ENCODE peak calls at places on chromosome 19, in four cellular contexts. One of them, this sample, is unnamed.

GRCh38 chr19:39154626-39155100 is 29.1 kb downstream of the PAK4 start:
- DNase-seq in transverse colon: peak; percentile 67
- DNase-seq in heart right ventricle: no peak
- DNase-seq in upper lobe of left lung: peak; percentile 85
- DNase-seq in this sample: peak; percentile 91

GRCh38 chr19:2208975-2209374 is 27.2 kb downstream of the PLEKHJ1 start:
- DNase-seq in heart right ventricle: no peak
- DNase-seq in transverse colon: no peak
- DNase-seq in upper lobe of left lung: no peak
- DNase-seq in this sample: no peak

GRCh38 chr19:13022111-13022858 is 27.0 kb downstream of the NFIX start:
- DNase-seq in transverse colon: no peak
- DNase-seq in upper lobe of left lung: no peak
- DNase-seq in heart right ventricle: peak; percentile 60
- DNase-seq in this sample: no peak

GRCh38 chr19:33301900-33302174 is 497 bp downstream of the CEBPA start:
- DNase-seq in upper lobe of left lung: no peak
- DNase-seq in transverse colon: no peak
- DNase-seq in heart right ventricle: no peak
- DNase-seq in this sample: no peak

GRCh38 chr19:36169084-36169760 is 17.0 kb upstream of the COX7A1 start:
- DNase-seq in upper lobe of left lung: no peak
- DNase-seq in heart right ventricle: peak; percentile 37
- DNase-seq in transverse colon: peak; percentile 57
- DNase-seq in this sample: no peak

GRCh38 chr19:4518345-4519171 is at the start of gene PLIN4:
- DNase-seq in transverse colon: peak; percentile 60
- DNase-seq in heart right ventricle: peak; percentile 85
- DNase-seq in upper lobe of left lung: no peak
- DNase-seq in this sample: peak; percentile 64

GRCh38 chr19:38033658-38034150 is 126.7 kb downstream of the SIPA1L3 start:
- DNase-seq in upper lobe of left lung: no peak
- DNase-seq in heart right ventricle: no peak
- DNase-seq in transverse colon: peak; percentile 45
- DNase-seq in this sample: no peak

GRCh38 chr19:52946322-52947310 is 16.1 kb downstream of the ZNF816 start:
- DNase-seq in upper lobe of left lung: no peak
- DNase-seq in transverse colon: peak; percentile 73
- DNase-seq in heart right ventricle: peak; percentile 18
- DNase-seq in this sample: peak; percentile 86

GRCh38 chr19:10503002-10503789 is at the start of gene KEAP1:
- DNase-seq in transverse colon: peak; percentile 67
- DNase-seq in upper lobe of left lung: peak; percentile 36
- DNase-seq in heart right ventricle: peak; percentile 45
- DNase-seq in this sample: peak; percentile 68

GRCh38 chr19:1235625-1236538 is 1.9 kb downstream of the CBARP start:
- DNase-seq in transverse colon: no peak
- DNase-seq in heart right ventricle: no peak
- DNase-seq in upper lobe of left lung: no peak
- DNase-seq in this sample: no peak

GRCh38 chr19:46678110-46678732 is 17.2 kb upstream of the DACT3 start:
- DNase-seq in transverse colon: no peak
- DNase-seq in upper lobe of left lung: no peak
- DNase-seq in heart right ventricle: no peak
- DNase-seq in this sample: no peak

GRCh38 chr19:51702103-51702753 is 9.1 kb downstream of the SPACA6 start:
- DNase-seq in upper lobe of left lung: peak; percentile 88
- DNase-seq in heart right ventricle: peak; percentile 82
- DNase-seq in transverse colon: peak; percentile 84
- DNase-seq in this sample: peak; percentile 94

GRCh38 chr19:6802336-6803035 is 30.0 kb downstream of the VAV1 start:
- DNase-seq in heart right ventricle: peak; percentile 10
- DNase-seq in transverse colon: peak; percentile 60
- DNase-seq in upper lobe of left lung: peak; percentile 86
- DNase-seq in this sample: no peak

GRCh38 chr19:35879770-35880317 is 11.5 kb downstream of the APLP1 start:
- DNase-seq in transverse colon: peak; percentile 90
- DNase-seq in heart right ventricle: peak; percentile 93
- DNase-seq in upper lobe of left lung: peak; percentile 88
- DNase-seq in this sample: peak; percentile 97

GRCh38 chr19:50490411-50490811 is 13.8 kb upstream of the GARIN5A start:
- DNase-seq in heart right ventricle: no peak
- DNase-seq in transverse colon: no peak
- DNase-seq in upper lobe of left lung: no peak
- DNase-seq in this sample: peak; percentile 25

GRCh38 chr19:3813473-3814392 is 27.6 kb upstream of the MATK start:
- DNase-seq in transverse colon: no peak
- DNase-seq in upper lobe of left lung: no peak
- DNase-seq in heart right ventricle: no peak
- DNase-seq in this sample: no peak

GRCh38 chr19:19571387-19571786 is 33.3 kb downstream of the CILP2 start:
- DNase-seq in transverse colon: no peak
- DNase-seq in upper lobe of left lung: no peak
- DNase-seq in heart right ventricle: no peak
- DNase-seq in this sample: no peak

GRCh38 chr19:6260912-6261636 is 18.7 kb downstream of the MLLT1 start:
- DNase-seq in transverse colon: no peak
- DNase-seq in heart right ventricle: no peak
- DNase-seq in upper lobe of left lung: no peak
- DNase-seq in this sample: no peak

GRCh38 chr19:6556480-6556879 is 25.7 kb downstream of the TNFSF9 start:
- DNase-seq in heart right ventricle: no peak
- DNase-seq in upper lobe of left lung: no peak
- DNase-seq in transverse colon: no peak
- DNase-seq in this sample: no peak

GRCh38 chr19:3606174-3606689 is 443 bp downstream of the TBXA2R start:
- DNase-seq in heart right ventricle: no peak
- DNase-seq in upper lobe of left lung: peak; percentile 46
- DNase-seq in transverse colon: peak; percentile 80
- DNase-seq in this sample: peak; percentile 58

GRCh38 chr19:30077851-30078355 is 135.9 kb downstream of the URI1 start:
- DNase-seq in upper lobe of left lung: no peak
- DNase-seq in transverse colon: peak; percentile 3
- DNase-seq in heart right ventricle: no peak
- DNase-seq in this sample: no peak

GRCh38 chr19:18594824-18595373 is 6.3 kb downstream of the REX1BD start:
- DNase-seq in heart right ventricle: no peak
- DNase-seq in upper lobe of left lung: no peak
- DNase-seq in transverse colon: no peak
- DNase-seq in this sample: no peak

GRCh38 chr19:31144069-31144468 is 205.2 kb downstream of the TSHZ3 start:
- DNase-seq in transverse colon: no peak
- DNase-seq in upper lobe of left lung: no peak
- DNase-seq in heart right ventricle: no peak
- DNase-seq in this sample: no peak

GRCh38 chr19:18961767-18962423 is 20.9 kb upstream of the HOMER3 start:
- DNase-seq in upper lobe of left lung: no peak
- DNase-seq in heart right ventricle: no peak
- DNase-seq in transverse colon: no peak
- DNase-seq in this sample: no peak

GRCh38 chr19:2270572-2271515 is 11.1 kb downstream of the PEAK3 start:
- DNase-seq in upper lobe of left lung: peak; percentile 87
- DNase-seq in heart right ventricle: peak; percentile 89
- DNase-seq in transverse colon: peak; percentile 83
- DNase-seq in this sample: peak; percentile 94

GRCh38 chr19:18021121-18021755 is 13.3 kb downstream of the ARRDC2 start:
- DNase-seq in upper lobe of left lung: peak; percentile 88
- DNase-seq in heart right ventricle: peak; percentile 90
- DNase-seq in transverse colon: peak; percentile 78
- DNase-seq in this sample: peak; percentile 79

GRCh38 chr19:7862413-7862951 is 11.7 kb downstream of the PRR36 start:
- DNase-seq in upper lobe of left lung: peak; percentile 74
- DNase-seq in transverse colon: peak; percentile 81
- DNase-seq in heart right ventricle: peak; percentile 63
- DNase-seq in this sample: no peak

GRCh38 chr19:19956431-19957075 is 55.8 kb downstream of the ZNF93 start:
- DNase-seq in transverse colon: no peak
- DNase-seq in upper lobe of left lung: no peak
- DNase-seq in heart right ventricle: no peak
- DNase-seq in this sample: no peak

GRCh38 chr19:17504030-17504429 is 7.4 kb upstream of the PGLS start:
- DNase-seq in upper lobe of left lung: no peak
- DNase-seq in heart right ventricle: no peak
- DNase-seq in transverse colon: no peak
- DNase-seq in this sample: no peak

GRCh38 chr19:1079566-1080111 is 12.7 kb downstream of the ARHGAP45 start:
- DNase-seq in heart right ventricle: peak; percentile 14
- DNase-seq in upper lobe of left lung: no peak
- DNase-seq in transverse colon: peak; percentile 45
- DNase-seq in this sample: peak; percentile 60

GRCh38 chr19:2624537-2625091 is 77.9 kb downstream of the GNG7 start:
- DNase-seq in upper lobe of left lung: peak; percentile 83
- DNase-seq in transverse colon: no peak
- DNase-seq in heart right ventricle: peak; percentile 71
- DNase-seq in this sample: no peak

GRCh38 chr19:29442094-29442493 is 83.7 kb upstream of the VSTM2B start:
- DNase-seq in transverse colon: no peak
- DNase-seq in upper lobe of left lung: no peak
- DNase-seq in heart right ventricle: no peak
- DNase-seq in this sample: no peak

GRCh38 chr19:37874784-37875183 is 31.6 kb downstream of the WDR87 start:
- DNase-seq in heart right ventricle: no peak
- DNase-seq in transverse colon: no peak
- DNase-seq in upper lobe of left lung: no peak
- DNase-seq in this sample: no peak

GRCh38 chr19:11737964-11738745 is 591 bp downstream of the ZNF823 start:
- DNase-seq in upper lobe of left lung: peak; percentile 82
- DNase-seq in heart right ventricle: peak; percentile 31
- DNase-seq in transverse colon: peak; percentile 84
- DNase-seq in this sample: peak; percentile 77

GRCh38 chr19:12784871-12785430 is 6.3 kb upstream of the JUNB start:
- DNase-seq in upper lobe of left lung: no peak
- DNase-seq in heart right ventricle: no peak
- DNase-seq in transverse colon: no peak
- DNase-seq in this sample: no peak

GRCh38 chr19:13841339-13842293 is 35.3 kb upstream of the NANOS3 start:
- DNase-seq in upper lobe of left lung: peak; percentile 80
- DNase-seq in heart right ventricle: no peak
- DNase-seq in transverse colon: peak; percentile 84
- DNase-seq in this sample: peak; percentile 88

GRCh38 chr19:15701757-15702589 is 25.9 kb upstream of the OR10H2 start:
- DNase-seq in transverse colon: peak; percentile 55
- DNase-seq in upper lobe of left lung: no peak
- DNase-seq in heart right ventricle: no peak
- DNase-seq in this sample: no peak
- H3K4me1 ChIP-seq in transverse colon: peaks cover 24% of the 10 kb centered on the region
- H3K4me1 ChIP-seq in upper lobe of left lung: peaks cover 11% of the 10 kb centered on the region
- H3K4me1 ChIP-seq in heart right ventricle: peaks cover 11% of the 10 kb centered on the region
- H3K4me1 ChIP-seq in this sample: no peaks in the 10 kb centered on the region

GRCh38 chr19:54724644-54725043 is 402 bp downstream of the KIR3DL3 start:
- DNase-seq in upper lobe of left lung: no peak
- DNase-seq in transverse colon: no peak
- DNase-seq in heart right ventricle: no peak
- DNase-seq in this sample: no peak
- H3K9me3 ChIP-seq in upper lobe of left lung: peaks cover 17% of the 10 kb centered on the region
- H3K9me3 ChIP-seq in transverse colon: peaks cover 19% of the 10 kb centered on the region
- H3K9me3 ChIP-seq in heart right ventricle: peaks cover 32% of the 10 kb centered on the region
- H3K9me3 ChIP-seq in this sample: no peaks in the 10 kb centered on the region

GRCh38 chr19:42281175-42282035 is 12.4 kb downstream of the CIC start:
- DNase-seq in transverse colon: peak; percentile 47
- DNase-seq in heart right ventricle: peak; percentile 73
- DNase-seq in upper lobe of left lung: no peak
- DNase-seq in this sample: peak; percentile 68

GRCh38 chr19:42280761-42281174 is 11.7 kb downstream of the CIC start:
- DNase-seq in transverse colon: peak; percentile 49
- DNase-seq in heart right ventricle: peak; percentile 62
- DNase-seq in upper lobe of left lung: no peak
- DNase-seq in this sample: no peak

GRCh38 chr19:42279902-42280760 is 11.1 kb downstream of the CIC start:
- DNase-seq in upper lobe of left lung: peak; percentile 91
- DNase-seq in heart right ventricle: peak; percentile 93
- DNase-seq in transverse colon: peak; percentile 89
- DNase-seq in this sample: peak; percentile 88

GRCh38 chr19:42277821-42278809 is 9.1 kb downstream of the CIC start:
- DNase-seq in heart right ventricle: no peak
- DNase-seq in upper lobe of left lung: peak; percentile 28
- DNase-seq in transverse colon: no peak
- DNase-seq in this sample: peak; percentile 42

DNA sequence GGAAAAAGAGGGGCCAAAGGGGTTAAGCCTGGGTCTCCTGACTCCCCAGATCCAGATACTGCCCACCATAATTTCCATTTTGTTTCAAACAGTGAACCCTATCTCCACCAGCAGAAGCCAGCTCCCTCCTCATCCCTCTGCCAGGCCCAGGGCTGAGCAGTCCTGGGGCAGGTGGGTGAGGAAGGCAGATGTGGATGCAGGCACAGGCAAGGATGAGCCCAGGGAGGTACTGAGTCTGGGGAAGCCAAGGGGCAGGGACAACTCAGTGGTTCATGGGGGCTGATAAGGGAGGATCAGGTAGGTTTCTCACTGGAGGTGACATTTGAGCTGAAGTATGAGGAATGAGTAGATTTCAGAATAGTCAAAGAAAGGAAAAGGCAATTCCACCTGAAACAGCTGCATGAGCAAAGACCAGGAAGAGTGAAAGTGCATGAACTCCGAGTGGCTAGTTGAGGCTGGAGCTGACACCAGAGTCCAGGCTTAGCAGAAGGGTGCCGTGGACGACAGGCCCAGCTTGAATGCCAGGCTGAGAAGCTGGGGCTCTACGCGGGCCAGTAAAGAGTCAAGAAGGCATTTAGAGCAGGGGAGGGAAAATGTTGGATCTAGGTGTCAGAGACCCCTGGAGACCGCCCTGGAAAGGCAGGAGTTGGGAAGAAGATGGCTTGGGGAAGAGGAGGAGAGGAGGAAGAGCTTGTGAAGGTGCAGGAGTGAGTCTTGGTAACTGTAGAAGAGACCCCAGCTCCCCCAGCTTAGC is 10.3 kb downstream of the CIC start:
- DNase-seq in heart right ventricle: no peak
- DNase-seq in upper lobe of left lung: no peak
- DNase-seq in transverse colon: no peak
- DNase-seq in this sample: no peak
- H3K4me1 ChIP-seq in heart right ventricle: peaks cover 78% of the 10 kb centered on the region
- H3K4me1 ChIP-seq in upper lobe of left lung: peaks cover 92% of the 10 kb centered on the region
- H3K4me1 ChIP-seq in transverse colon: peaks cover 75% of the 10 kb centered on the region
- H3K4me1 ChIP-seq in this sample: peaks cover 56% of the 10 kb centered on the region

DNA sequence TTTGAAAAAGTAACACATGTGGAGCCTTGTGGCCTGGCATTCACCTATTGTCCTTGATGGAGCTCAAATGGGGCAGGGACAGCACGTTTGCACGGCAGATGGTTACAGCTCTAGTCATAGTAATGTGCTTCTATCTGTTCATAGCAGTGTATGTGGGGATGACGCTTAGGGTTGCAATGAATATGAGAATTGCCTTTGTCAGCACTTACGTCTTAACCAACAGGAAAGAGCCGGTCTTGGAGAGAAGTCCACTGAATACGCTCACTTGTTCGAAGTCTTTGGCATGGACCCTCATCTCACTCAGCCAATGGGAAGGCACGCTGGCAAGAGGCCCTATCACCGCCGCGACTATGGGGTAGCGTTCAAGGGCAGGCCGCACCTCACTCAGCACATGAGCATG is 18.9 kb upstream of the OR7D2 start:
- DNase-seq in heart right ventricle: no peak
- DNase-seq in transverse colon: no peak
- DNase-seq in upper lobe of left lung: no peak
- DNase-seq in this sample: no peak
- H3K9me3 ChIP-seq in heart right ventricle: peaks cover 12% of the 10 kb centered on the region
- H3K9me3 ChIP-seq in transverse colon: peaks cover 18% of the 10 kb centered on the region
- H3K9me3 ChIP-seq in upper lobe of left lung: peaks cover 35% of the 10 kb centered on the region
- H3K9me3 ChIP-seq in this sample: no peaks in the 10 kb centered on the region